ENCODE peak calls at places on chromosomes 13 and 19, in ten cellular contexts. G is IMR-90, V is K562, D is breast epithelium, A is tibial nerve, C is ovary, R is transverse colon, N is HCT116, U is heart left ventricle, Z is upper lobe of left lung. P is an unnamed sample.

GRCh38 chr13:72390909-72391308 is 336.5 kb downstream of the MZT1 start:
- DNase-seq in U (no peak), V (no peak), C (no peak), Z (no peak), N (peak; percentile 48), R (no peak), A (no peak), G (no peak), D (peak; percentile 22), P (no peak)

GRCh38 chr19:17129377-17129776 is 53.8 kb downstream of the MYO9B start:
- DNase-seq in U (no peak), N (no peak), Z (no peak), G (no peak), R (no peak), A (no peak), D (no peak), C (no peak), V (no peak), P (no peak)

GRCh38 chr13:110162053-110162452 is 144.9 kb downstream of the COL4A1 start:
- DNase-seq in R (no peak), V (no peak), A (no peak), D (no peak), G (no peak), N (no peak), Z (no peak), C (no peak), U (no peak), P (no peak)

GRCh38 chr13:83709751-83710515 is 172.3 kb downstream of the SLITRK1 start:
- DNase-seq in C (no peak), N (no peak), G (no peak), U (no peak), V (no peak), D (no peak), Z (no peak), A (no peak), R (no peak), P (no peak)

GRCh38 chr19:3707868-3708206 is 347 bp upstream of the TJP3 start:
- DNase-seq in V (no peak), C (no peak), Z (no peak), U (no peak), R (no peak), D (no peak), N (no peak), A (no peak), G (no peak), P (no peak)

GRCh38 chr13:30739646-30740642 is 4.6 kb downstream of the ALOX5AP start:
- DNase-seq in N (peak; percentile 52), A (no peak), Z (no peak), V (no peak), G (peak; percentile 95), R (no peak), C (no peak), U (no peak), D (no peak), P (no peak)

GRCh38 chr13:50208826-50209335 is 193.6 kb downstream of the KCNRG start:
- DNase-seq in C (no peak), N (no peak), Z (peak; percentile 77), U (peak; percentile 55), A (peak; percentile 22), D (no peak), G (peak; percentile 76), V (peak; percentile 53), R (peak; percentile 21), P (peak; percentile 42)

GRCh38 chr13:31361673-31362072 is 161.9 kb downstream of the B3GLCT start:
- DNase-seq in C (no peak), V (no peak), G (no peak), R (no peak), D (no peak), Z (no peak), N (no peak), A (no peak), U (no peak), P (no peak)

GRCh38 chr19:12331211-12331941 is 2.1 kb downstream of the ZNF563 start:
- DNase-seq in Z (peak; percentile 38), C (no peak), D (no peak), A (no peak), U (peak; percentile 29), V (no peak), G (no peak), N (no peak), R (peak; percentile 18), P (peak; percentile 89)

GRCh38 chr13:105363747-105364177 is 1171.7 kb downstream of the EFNB2 start:
- DNase-seq in R (no peak), N (no peak), U (no peak), V (no peak), C (no peak), G (no peak), D (no peak), A (no peak), Z (no peak), P (no peak)

GRCh38 chr19:14558370-14559066 is 13.3 kb downstream of the NDUFB7 start:
- DNase-seq in G (no peak), C (no peak), Z (no peak), R (no peak), A (no peak), N (no peak), U (no peak), D (no peak), V (no peak), P (no peak)

GRCh38 chr19:36750066-36750691 is 22.4 kb downstream of the ZNF850 start:
- DNase-seq in V (no peak), U (no peak), R (no peak), A (no peak), C (no peak), Z (no peak), D (no peak), N (no peak), G (no peak), P (no peak)

GRCh38 chr13:22428188-22428828 is 752.5 kb upstream of the SGCG start:
- DNase-seq in A (no peak), C (no peak), U (peak; percentile 40), D (peak; percentile 21), R (no peak), G (no peak), Z (peak; percentile 23), V (no peak), N (no peak), P (no peak)

GRCh38 chr13:53342623-53343022 is 314.0 kb downstream of the OLFM4 start:
- DNase-seq in A (no peak), V (no peak), N (no peak), D (no peak), C (no peak), G (no peak), Z (no peak), U (no peak), R (no peak), P (no peak)

GRCh38 chr13:83995930-83996329 is 113.7 kb upstream of the SLITRK1 start:
- DNase-seq in Z (no peak), C (no peak), G (no peak), D (no peak), U (no peak), V (no peak), A (no peak), R (no peak), N (no peak), P (no peak)

GRCh38 chr13:105462098-105462497 is 1073.4 kb downstream of the EFNB2 start:
- DNase-seq in D (no peak), Z (no peak), V (no peak), A (no peak), U (no peak), C (no peak), G (no peak), N (no peak), R (no peak), P (no peak)

GRCh38 chr13:77702364-77702763 is 4.9 kb downstream of the SLAIN1 start:
- DNase-seq in Z (peak; percentile 44), N (no peak), D (no peak), C (no peak), G (no peak), R (no peak), A (no peak), V (no peak), U (no peak), P (no peak)

GRCh38 chr19:53431399-53432087 is at the start of gene ZNF761:
- DNase-seq in Z (peak; percentile 99), U (peak; percentile 93), R (peak; percentile 98), D (peak; percentile 96), G (peak; percentile 86), A (peak; percentile 94), V (peak; percentile 97), C (peak; percentile 95), N (peak; percentile 84), P (peak; percentile 97)

DNA sequence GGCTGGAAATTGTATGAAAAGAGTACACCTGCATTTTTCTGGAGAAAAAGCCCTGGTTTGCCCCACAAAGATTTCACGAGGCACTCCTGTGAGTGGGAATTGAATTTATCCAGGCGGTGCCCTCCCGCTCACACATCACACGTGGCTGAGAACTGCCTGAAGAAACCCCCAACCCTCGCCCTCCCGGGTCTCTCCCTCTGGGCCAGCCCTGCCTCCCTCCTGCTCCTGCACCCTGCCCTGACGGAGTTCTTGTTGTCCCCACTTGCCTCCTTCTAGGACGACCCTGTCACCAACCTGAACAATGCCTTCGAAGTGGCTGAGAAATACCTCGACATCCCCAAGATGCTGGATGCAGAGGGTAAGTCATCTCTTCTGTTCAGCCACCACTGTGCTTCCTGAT is 35.2 kb downstream of the CAPN12 start:
- DNase-seq in V (no peak), U (no peak), Z (no peak), N (no peak), R (no peak), A (no peak), G (no peak), C (no peak), D (no peak), P (no peak)
- H3K4me1 ChIP-seq in V (peaks cover 19% of the 10 kb centered on the region), U (peaks cover 60% of the 10 kb centered on the region), Z (peaks cover 67% of the 10 kb centered on the region), N (no peaks in the 10 kb centered on the region), R (peaks cover 13% of the 10 kb centered on the region), A (peaks cover 73% of the 10 kb centered on the region), G (peaks cover 45% of the 10 kb centered on the region), C (peaks cover 20% of the 10 kb centered on the region), D (peaks cover 30% of the 10 kb centered on the region), P (no peaks in the 10 kb centered on the region)

GRCh38 chr19:57240311-57241090 is at the start of gene ZNF805:
- DNase-seq in C (peak; percentile 96), A (peak; percentile 94), G (peak; percentile 89), D (peak; percentile 94), U (peak; percentile 97), V (peak; percentile 94), Z (peak; percentile 94), N (peak; percentile 88), R (peak; percentile 97), P (peak; percentile 96)
- TF ChIP-seq POLR2A in C (peak; percentile 68), A (peak; percentile 54), G (peak; percentile 82), D (peak; percentile 18), U (no peak), V (peak; percentile 84), Z (peak; percentile 58), N (peak; percentile 58), R (peak; percentile 74), P (peak; percentile 61)

GRCh38 chr19:19105365-19106060 is 32.8 kb downstream of the TMEM161A start:
- DNase-seq in N (peak; percentile 53), A (peak; percentile 57), C (peak; percentile 85), D (peak; percentile 37), G (no peak), R (peak; percentile 69), U (peak; percentile 41), V (peak; percentile 93), Z (no peak), P (peak; percentile 47)
- H3K4me3 ChIP-seq in N (peak overlapping the region; percentile 63), A (peak overlapping the region; percentile 36), C (peak overlapping the region; percentile 51), D (peak overlapping the region; percentile 70), G (peak overlapping the region; percentile 42), R (peak overlapping the region; percentile 39), U (peak overlapping the region; percentile 55), V (peak overlapping the region; percentile 41), Z (peak overlapping the region; percentile 18), P (no peak overlapping the region)

DNA sequence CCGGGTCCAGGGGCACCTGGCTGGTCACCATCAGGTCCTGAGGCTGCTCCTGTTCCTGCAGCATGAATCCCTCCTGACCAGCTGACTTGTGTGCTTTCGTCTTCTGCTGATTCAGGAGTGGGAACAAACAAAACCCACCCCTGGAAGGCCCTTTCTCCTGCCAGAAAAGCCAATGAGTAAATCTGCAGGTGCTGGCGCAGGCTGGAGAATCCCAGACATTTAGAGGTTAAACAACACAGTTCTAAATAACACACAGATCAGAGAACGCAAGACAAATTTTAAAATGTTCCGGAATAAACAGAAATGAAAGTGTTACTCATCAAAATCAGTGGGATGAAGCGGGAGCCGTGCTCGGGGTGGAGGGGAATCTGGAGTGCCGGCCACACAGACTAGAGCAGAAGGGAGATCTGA is 60.6 kb upstream of the C13orf46 start:
- DNase-seq in D (no peak), Z (no peak), A (no peak), C (no peak), G (peak; percentile 80), R (no peak), U (no peak), N (no peak), V (no peak), P (no peak)
- H3K4me1 ChIP-seq in D (peaks cover 5% of the 10 kb centered on the region), Z (no peaks in the 10 kb centered on the region), A (peaks cover 40% of the 10 kb centered on the region), C (peaks cover 8% of the 10 kb centered on the region), G (peaks cover 37% of the 10 kb centered on the region), R (no peaks in the 10 kb centered on the region), U (no peaks in the 10 kb centered on the region), N (peaks cover 26% of the 10 kb centered on the region), V (no peaks in the 10 kb centered on the region), P (no peaks in the 10 kb centered on the region)